ENCODE peak calls at places on chromosomes 4 and X, in nine cellular contexts. E is ovary, Y is islet precursor cell, W is activated T-helper 1 cell treated with Interleukin-2 at 50 U/mL for 16 hours, R is non-pigmented ciliary epithelial cell, F is nucleus accumbens, P is type B pancreatic cell, K is progenitor cell of endocrine pancreas, U is SJSA1. S is an unnamed sample.

GRCh38 chr4:128322311-128322710 is 34.7 kb upstream of the PGRMC2 start:
- DNase-seq in E (no peak), Y (no peak), W (no peak), R (no peak), F (no peak), P (no peak), K (no peak), U (peak), S (no peak)

GRCh38 chr4:76195326-76195725 is 18.3 kb downstream of the SCARB2 start:
- DNase-seq in E (no peak), Y (no peak), W (no peak), R (no peak), F (no peak), P (no peak), K (no peak), U (no peak), S (no peak)

GRCh38 chrX:154411322-154411980 is at the start of gene TAFAZZIN:
- DNase-seq in E (peak), Y (peak), W (peak), R (no peak), F (peak), P (no peak), K (peak), U (peak), S (no peak)

GRCh38 chrX:147550217-147550616 is 361.5 kb upstream of the FMR1 start:
- DNase-seq in E (no peak), Y (peak), W (no peak), R (no peak), F (no peak), P (no peak), K (no peak), U (peak), S (no peak)

GRCh38 chr4:80740375-80740774 is 290.1 kb upstream of the BMP3 start:
- DNase-seq in E (no peak), Y (no peak), W (no peak), R (no peak), F (no peak), P (no peak), K (no peak), U (no peak), S (no peak)

GRCh38 chrX:27276751-27277150 is 186.4 kb downstream of the PPP4R3C start:
- DNase-seq in E (no peak), Y (no peak), W (no peak), R (no peak), F (no peak), P (no peak), K (no peak), U (no peak), S (no peak)

GRCh38 chrX:72027024-72027913 is 104.4 kb downstream of the RTL5 start:
- DNase-seq in E (no peak), Y (peak), W (no peak), R (no peak), F (no peak), P (peak), K (no peak), U (no peak), S (no peak)

GRCh38 chr4:57875829-57876392 is 765.7 kb upstream of the IGFBP7 start:
- DNase-seq in E (no peak), Y (no peak), W (no peak), R (no peak), F (no peak), P (no peak), K (no peak), U (no peak), S (no peak)

GRCh38 chr4:86359944-86360478 is at the start of gene MAPK10:
- DNase-seq in E (peak), Y (peak), W (no peak), R (peak), F (peak), P (peak), K (peak), U (peak), S (no peak)

GRCh38 chr4:79141530-79141929 is 184.3 kb downstream of the NAA11 start:
- DNase-seq in E (no peak), Y (peak), W (no peak), R (peak), F (no peak), P (no peak), K (peak), U (no peak), S (no peak)

GRCh38 chrX:135421932-135422809 is at the start of gene SMIM10L2A:
- DNase-seq in E (no peak), Y (no peak), W (no peak), R (no peak), F (no peak), P (no peak), K (no peak), U (no peak), S (no peak)

GRCh38 chr4:1463088-1463926 is 57.1 kb upstream of the NKX1-1 start:
- DNase-seq in E (no peak), Y (peak), W (no peak), R (peak), F (no peak), P (peak), K (no peak), U (no peak), S (no peak)

S was measured in GM04503.